ENCODE peak calls at places on chromosomes 12 and 14, in eight cellular contexts. One of them, this sample, is unnamed.

GRCh38 chr14:74792249-74793039 is 29.3 kb downstream of the YLPM1 start:
- DNase-seq in spleen: no peak
- DNase-seq in prostate gland: no peak
- DNase-seq in suprapubic skin: no peak
- DNase-seq in sigmoid colon: no peak
- DNase-seq in stomach: no peak
- DNase-seq in GM23338: peak; percentile 72
- DNase-seq in HCT116: no peak
- DNase-seq in this sample: no peak

GRCh38 chr12:120055231-120055630 is 61.3 kb downstream of the RAB35 start:
- DNase-seq in spleen: no peak
- DNase-seq in prostate gland: no peak
- DNase-seq in suprapubic skin: no peak
- DNase-seq in sigmoid colon: no peak
- DNase-seq in stomach: no peak
- DNase-seq in GM23338: no peak
- DNase-seq in HCT116: no peak
- DNase-seq in this sample: no peak

GRCh38 chr12:6869049-6870021 is 2.0 kb downstream of the TPI1 start:
- DNase-seq in spleen: peak; percentile 92
- DNase-seq in prostate gland: peak; percentile 81
- DNase-seq in suprapubic skin: peak; percentile 89
- DNase-seq in sigmoid colon: peak; percentile 91
- DNase-seq in stomach: peak; percentile 91
- DNase-seq in GM23338: peak; percentile 96
- DNase-seq in HCT116: peak; percentile 64
- DNase-seq in this sample: peak; percentile 55

GRCh38 chr12:51421266-51421884 is 3.3 kb upstream of the SLC4A8 start:
- DNase-seq in spleen: no peak
- DNase-seq in prostate gland: peak; percentile 27
- DNase-seq in suprapubic skin: no peak
- DNase-seq in sigmoid colon: no peak
- DNase-seq in stomach: peak; percentile 56
- DNase-seq in GM23338: peak; percentile 87
- DNase-seq in HCT116: peak; percentile 59
- DNase-seq in this sample: peak; percentile 63

GRCh38 chr12:128261757-128262156 is 5.2 kb upstream of the TMEM132C start:
- DNase-seq in spleen: no peak
- DNase-seq in prostate gland: no peak
- DNase-seq in suprapubic skin: no peak
- DNase-seq in sigmoid colon: no peak
- DNase-seq in stomach: no peak
- DNase-seq in GM23338: no peak
- DNase-seq in HCT116: no peak
- DNase-seq in this sample: no peak

GRCh38 chr12:93111791-93112208 is 182.7 kb upstream of the EEA1 start:
- DNase-seq in spleen: no peak
- DNase-seq in prostate gland: no peak
- DNase-seq in suprapubic skin: no peak
- DNase-seq in sigmoid colon: no peak
- DNase-seq in stomach: no peak
- DNase-seq in GM23338: no peak
- DNase-seq in HCT116: no peak
- DNase-seq in this sample: no peak

GRCh38 chr14:23137221-23138172 is 18.4 kb upstream of the CEBPE start:
- DNase-seq in spleen: peak; percentile 43
- DNase-seq in prostate gland: peak; percentile 88
- DNase-seq in suprapubic skin: no peak
- DNase-seq in sigmoid colon: no peak
- DNase-seq in stomach: peak; percentile 71
- DNase-seq in GM23338: no peak
- DNase-seq in HCT116: no peak
- DNase-seq in this sample: no peak

GRCh38 chr14:68145539-68145938 is 326.0 kb downstream of the RAD51B start:
- DNase-seq in spleen: no peak
- DNase-seq in prostate gland: no peak
- DNase-seq in suprapubic skin: no peak
- DNase-seq in sigmoid colon: no peak
- DNase-seq in stomach: no peak
- DNase-seq in GM23338: no peak
- DNase-seq in HCT116: no peak
- DNase-seq in this sample: no peak

GRCh38 chr14:99649219-99649618 is 4.3 kb downstream of the HHIPL1 start:
- DNase-seq in spleen: no peak
- DNase-seq in prostate gland: no peak
- DNase-seq in suprapubic skin: no peak
- DNase-seq in sigmoid colon: no peak
- DNase-seq in stomach: no peak
- DNase-seq in GM23338: no peak
- DNase-seq in HCT116: no peak
- DNase-seq in this sample: no peak

GRCh38 chr12:51695241-51696010 is 104.4 kb downstream of the SCN8A start:
- DNase-seq in spleen: no peak
- DNase-seq in prostate gland: no peak
- DNase-seq in suprapubic skin: no peak
- DNase-seq in sigmoid colon: no peak
- DNase-seq in stomach: no peak
- DNase-seq in GM23338: peak; percentile 8
- DNase-seq in HCT116: no peak
- DNase-seq in this sample: no peak

GRCh38 chr14:26867171-26867757 is 269.4 kb upstream of the NOVA1 start:
- DNase-seq in spleen: no peak
- DNase-seq in prostate gland: no peak
- DNase-seq in suprapubic skin: no peak
- DNase-seq in sigmoid colon: no peak
- DNase-seq in stomach: no peak
- DNase-seq in GM23338: peak; percentile 30
- DNase-seq in HCT116: no peak
- DNase-seq in this sample: no peak

GRCh38 chr12:91172051-91172450 is 10.6 kb downstream of the DCN start:
- DNase-seq in spleen: no peak
- DNase-seq in prostate gland: no peak
- DNase-seq in suprapubic skin: no peak
- DNase-seq in sigmoid colon: no peak
- DNase-seq in stomach: no peak
- DNase-seq in GM23338: no peak
- DNase-seq in HCT116: no peak
- DNase-seq in this sample: no peak

GRCh38 chr12:19946549-19946948 is 421.8 kb upstream of the PDE3A start:
- DNase-seq in spleen: no peak
- DNase-seq in prostate gland: no peak
- DNase-seq in suprapubic skin: no peak
- DNase-seq in sigmoid colon: no peak
- DNase-seq in stomach: no peak
- DNase-seq in GM23338: no peak
- DNase-seq in HCT116: no peak
- DNase-seq in this sample: no peak

GRCh38 chr12:109706747-109707469 is 6.7 kb upstream of the FAM222A start:
- DNase-seq in spleen: no peak
- DNase-seq in prostate gland: no peak
- DNase-seq in suprapubic skin: no peak
- DNase-seq in sigmoid colon: no peak
- DNase-seq in stomach: no peak
- DNase-seq in GM23338: no peak
- DNase-seq in HCT116: no peak
- DNase-seq in this sample: no peak

GRCh38 chr12:47819544-47819901 is 180 bp downstream of the HDAC7 start:
- DNase-seq in spleen: no peak
- DNase-seq in prostate gland: no peak
- DNase-seq in suprapubic skin: no peak
- DNase-seq in sigmoid colon: no peak
- DNase-seq in stomach: no peak
- DNase-seq in GM23338: no peak
- DNase-seq in HCT116: no peak
- DNase-seq in this sample: no peak

GRCh38 chr12:59595557-59596231 is at the start of gene SLC16A7:
- DNase-seq in spleen: peak; percentile 97
- DNase-seq in prostate gland: peak; percentile 77
- DNase-seq in suprapubic skin: peak; percentile 93
- DNase-seq in sigmoid colon: peak; percentile 95
- DNase-seq in stomach: peak; percentile 87
- DNase-seq in GM23338: peak; percentile 78
- DNase-seq in HCT116: peak; percentile 59
- DNase-seq in this sample: peak; percentile 87

GRCh38 chr12:79769860-79770485 is 79.2 kb upstream of the PAWR start:
- DNase-seq in spleen: no peak
- DNase-seq in prostate gland: no peak
- DNase-seq in suprapubic skin: no peak
- DNase-seq in sigmoid colon: no peak
- DNase-seq in stomach: no peak
- DNase-seq in GM23338: no peak
- DNase-seq in HCT116: no peak
- DNase-seq in this sample: no peak
- H3K27me3 ChIP-seq in spleen: no peaks in the 10 kb centered on the region
- H3K27me3 ChIP-seq in prostate gland: no peaks in the 10 kb centered on the region
- H3K27me3 ChIP-seq in suprapubic skin: no peaks in the 10 kb centered on the region
- H3K27me3 ChIP-seq in sigmoid colon: no peaks in the 10 kb centered on the region
- H3K27me3 ChIP-seq in stomach: no peaks in the 10 kb centered on the region
- H3K27me3 ChIP-seq in GM23338: no peaks in the 10 kb centered on the region
- H3K27me3 ChIP-seq in HCT116: no peaks in the 10 kb centered on the region
- H3K27me3 ChIP-seq in this sample: no peaks in the 10 kb centered on the region

DNA sequence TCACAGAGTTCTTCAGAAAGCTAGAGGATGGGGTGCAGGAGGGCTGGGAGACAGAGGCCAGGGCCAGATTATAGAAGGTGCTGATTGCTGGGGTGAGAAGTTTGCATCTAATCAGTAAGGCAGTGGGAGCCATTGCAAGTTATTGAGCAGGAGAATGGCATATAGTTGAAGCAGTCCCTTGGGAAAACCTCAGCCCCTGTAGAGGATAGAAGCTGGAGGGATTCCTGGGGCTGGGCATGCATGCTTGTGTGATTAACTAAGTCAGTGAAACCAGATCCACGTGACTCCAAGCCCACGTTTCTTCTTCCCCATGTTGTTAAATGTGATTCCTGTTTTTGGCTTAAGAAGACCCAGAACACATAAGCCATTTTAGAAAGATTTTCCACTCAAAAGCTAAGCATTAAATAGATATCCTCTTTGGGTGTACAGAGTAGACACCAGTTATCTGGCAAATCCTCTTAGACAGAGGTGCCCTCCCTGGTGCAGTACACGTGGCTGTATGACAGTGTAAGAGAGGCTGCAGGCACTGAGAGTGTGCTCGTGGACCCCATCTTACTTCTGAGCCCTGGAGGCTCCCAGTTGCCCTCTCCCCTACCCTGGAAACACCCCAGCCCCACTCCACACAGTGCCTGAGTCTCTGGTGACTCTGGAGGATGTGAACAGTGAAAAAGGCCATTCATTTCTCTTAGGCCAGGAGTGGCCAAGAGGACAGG is 3.2 kb downstream of the C14orf132 start:
- DNase-seq in spleen: no peak
- DNase-seq in prostate gland: no peak
- DNase-seq in suprapubic skin: no peak
- DNase-seq in sigmoid colon: no peak
- DNase-seq in stomach: no peak
- DNase-seq in GM23338: no peak
- DNase-seq in HCT116: no peak
- DNase-seq in this sample: no peak
- TF ChIP-seq POLR2AphosphoS5 in spleen: no peak
- TF ChIP-seq POLR2AphosphoS5 in prostate gland: no peak
- TF ChIP-seq POLR2AphosphoS5 in suprapubic skin: no peak
- TF ChIP-seq POLR2AphosphoS5 in sigmoid colon: no peak
- TF ChIP-seq POLR2AphosphoS5 in stomach: no peak
- TF ChIP-seq POLR2AphosphoS5 in GM23338: no peak
- TF ChIP-seq POLR2AphosphoS5 in HCT116: no peak
- TF ChIP-seq POLR2AphosphoS5 in this sample: no peak

GRCh38 chr14:89158701-89159100 is 258.3 kb downstream of the FOXN3 start:
- DNase-seq in spleen: no peak
- DNase-seq in prostate gland: no peak
- DNase-seq in suprapubic skin: no peak
- DNase-seq in sigmoid colon: no peak
- DNase-seq in stomach: no peak
- DNase-seq in GM23338: no peak
- DNase-seq in HCT116: no peak
- DNase-seq in this sample: no peak
- H3K27me3 ChIP-seq in spleen: no peaks in the 10 kb centered on the region
- H3K27me3 ChIP-seq in prostate gland: no peaks in the 10 kb centered on the region
- H3K27me3 ChIP-seq in suprapubic skin: no peaks in the 10 kb centered on the region
- H3K27me3 ChIP-seq in sigmoid colon: no peaks in the 10 kb centered on the region
- H3K27me3 ChIP-seq in stomach: no peaks in the 10 kb centered on the region
- H3K27me3 ChIP-seq in GM23338: no peaks in the 10 kb centered on the region
- H3K27me3 ChIP-seq in HCT116: no peaks in the 10 kb centered on the region
- H3K27me3 ChIP-seq in this sample: no peaks in the 10 kb centered on the region

GRCh38 chr12:117060927-117061300 is 38.3 kb downstream of the TESC start:
- DNase-seq in spleen: no peak
- DNase-seq in prostate gland: no peak
- DNase-seq in suprapubic skin: no peak
- DNase-seq in sigmoid colon: no peak
- DNase-seq in stomach: no peak
- DNase-seq in GM23338: no peak
- DNase-seq in HCT116: no peak
- DNase-seq in this sample: no peak

GRCh38 chr12:117059156-117059555 is 40.1 kb downstream of the TESC start:
- DNase-seq in spleen: no peak
- DNase-seq in prostate gland: no peak
- DNase-seq in suprapubic skin: no peak
- DNase-seq in sigmoid colon: no peak
- DNase-seq in stomach: no peak
- DNase-seq in GM23338: no peak
- DNase-seq in HCT116: no peak
- DNase-seq in this sample: no peak

GRCh38 chr12:117061555-117062079 is 37.6 kb downstream of the TESC start:
- DNase-seq in spleen: no peak
- DNase-seq in prostate gland: no peak
- DNase-seq in suprapubic skin: no peak
- DNase-seq in sigmoid colon: no peak
- DNase-seq in stomach: no peak
- DNase-seq in GM23338: no peak
- DNase-seq in HCT116: no peak
- DNase-seq in this sample: no peak

GRCh38 chr12:117058442-117059072 is 40.7 kb downstream of the TESC start:
- DNase-seq in spleen: no peak
- DNase-seq in prostate gland: no peak
- DNase-seq in suprapubic skin: no peak
- DNase-seq in sigmoid colon: no peak
- DNase-seq in stomach: no peak
- DNase-seq in GM23338: no peak
- DNase-seq in HCT116: no peak
- DNase-seq in this sample: no peak

DNA sequence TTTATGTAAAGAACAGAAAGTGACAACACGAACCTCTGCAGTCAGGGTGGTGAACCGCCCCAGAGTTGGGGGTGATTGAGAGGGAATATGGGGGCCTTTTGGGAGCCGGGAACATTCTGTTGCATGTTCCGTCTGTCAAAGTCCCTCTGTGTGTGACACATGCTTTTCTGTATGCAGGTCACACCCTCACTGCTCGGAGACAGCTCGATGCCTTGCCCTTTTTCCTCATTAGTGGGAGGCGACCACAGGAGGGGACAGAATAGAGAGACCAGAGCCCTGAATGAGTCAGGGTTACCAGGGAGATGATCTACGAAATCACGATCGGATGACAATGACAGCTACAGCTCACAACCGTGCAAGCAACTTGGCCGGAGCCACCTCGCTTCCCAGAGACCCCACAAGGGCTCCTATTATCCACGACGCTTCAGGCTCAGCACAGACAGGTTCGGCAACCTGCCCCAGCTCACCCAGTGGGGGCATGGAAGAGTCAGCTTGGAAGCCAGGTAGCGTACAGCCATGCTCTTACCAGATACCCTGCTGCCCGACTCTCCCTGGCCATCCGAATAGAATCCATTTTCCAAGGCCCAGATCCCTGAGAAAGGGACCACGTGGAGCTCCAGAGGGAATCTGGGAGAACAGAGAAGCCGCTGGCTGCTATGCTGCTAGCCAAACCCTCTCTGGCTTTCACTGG is 38.8 kb downstream of the TESC start:
- DNase-seq in spleen: no peak
- DNase-seq in prostate gland: no peak
- DNase-seq in suprapubic skin: no peak
- DNase-seq in sigmoid colon: no peak
- DNase-seq in stomach: no peak
- DNase-seq in GM23338: peak; percentile 36
- DNase-seq in HCT116: no peak
- DNase-seq in this sample: no peak
- TF ChIP-seq POLR2AphosphoS5 in spleen: no peak
- TF ChIP-seq POLR2AphosphoS5 in prostate gland: peak; percentile 7
- TF ChIP-seq POLR2AphosphoS5 in suprapubic skin: no peak
- TF ChIP-seq POLR2AphosphoS5 in sigmoid colon: no peak
- TF ChIP-seq POLR2AphosphoS5 in stomach: no peak
- TF ChIP-seq POLR2AphosphoS5 in GM23338: no peak
- TF ChIP-seq POLR2AphosphoS5 in HCT116: no peak
- TF ChIP-seq POLR2AphosphoS5 in this sample: no peak